ENCODE peak calls at places on chromosomes 16 and 17, in four cellular contexts. F is colonic mucosa, K is cardiac muscle cell, Y is GM10248. T is an unnamed sample.

GRCh38 chr17:50353600-50354195 is 7.8 kb downstream of the XYLT2 start:
- DNase-seq in F (no peak), K (no peak), Y (no peak), T (no peak)

GRCh38 chr17:57442914-57443571 is 186.7 kb downstream of the MSI2 start:
- DNase-seq in F (no peak), K (peak; percentile 55), Y (no peak), T (no peak)

GRCh38 chr16:68893710-68894705 is 50.7 kb downstream of the TANGO6 start:
- DNase-seq in F (no peak), K (peak; percentile 93), Y (no peak), T (no peak)

GRCh38 chr16:57146735-57147134 is 39.1 kb downstream of the PSME3IP1 start:
- DNase-seq in F (no peak), K (peak; percentile 18), Y (no peak), T (no peak)

GRCh38 chr16:78479723-78480122 is 380.3 kb downstream of the WWOX start:
- DNase-seq in F (no peak), K (no peak), Y (no peak), T (no peak)

GRCh38 chr16:31436221-31437045 is 6.2 kb downstream of the ZNF843 start:
- DNase-seq in F (no peak), K (no peak), Y (no peak), T (no peak)

GRCh38 chr17:8991514-8992285 is 26.2 kb upstream of the PIK3R5 start:
- DNase-seq in F (peak; percentile 74), K (peak; percentile 78), Y (peak; percentile 64), T (peak; percentile 44)

GRCh38 chr16:88306860-88307545 is 75.8 kb upstream of the ZNF469 start:
- DNase-seq in F (no peak), K (no peak), Y (no peak), T (no peak)

GRCh38 chr17:59812139-59812538 is 80.6 kb downstream of the TUBD1 start:
- DNase-seq in F (no peak), K (no peak), Y (peak; percentile 32), T (no peak)

GRCh38 chr17:28282596-28282995 is 36.4 kb upstream of the TMEM97 start:
- DNase-seq in F (no peak), K (peak; percentile 8), Y (no peak), T (no peak)

GRCh38 chr16:72362972-72363371 is 191.0 kb upstream of the PMFBP1 start:
- DNase-seq in F (no peak), K (no peak), Y (no peak), T (no peak)

GRCh38 chr16:477287-477686 is 50.2 kb upstream of the CAPN15 start:
- DNase-seq in F (no peak), K (no peak), Y (no peak), T (no peak)

GRCh38 chr16:63618896-63619295 is 1503.0 kb downstream of the CDH11 start:
- DNase-seq in F (no peak), K (no peak), Y (no peak), T (no peak)
- TF ChIP-seq CTCF in F (no peak), K (no peak), Y (no peak), T (no peak)

GRCh38 chr17:1485748-1486376 is 6.6 kb downstream of the MYO1C start:
- DNase-seq in F (peak; percentile 74), K (peak; percentile 69), Y (peak; percentile 81), T (peak; percentile 55)

GRCh38 chr17:1485311-1485747 is 7.2 kb downstream of the MYO1C start:
- DNase-seq in F (peak; percentile 61), K (peak; percentile 73), Y (peak; percentile 64), T (peak; percentile 30)

GRCh38 chr17:1484060-1484535 is 8.4 kb downstream of the MYO1C start:
- DNase-seq in F (peak; percentile 40), K (no peak), Y (no peak), T (no peak)

GRCh38 chr17:1482686-1483445 is 9.6 kb downstream of the MYO1C start:
- DNase-seq in F (no peak), K (no peak), Y (no peak), T (no peak)

DNA sequence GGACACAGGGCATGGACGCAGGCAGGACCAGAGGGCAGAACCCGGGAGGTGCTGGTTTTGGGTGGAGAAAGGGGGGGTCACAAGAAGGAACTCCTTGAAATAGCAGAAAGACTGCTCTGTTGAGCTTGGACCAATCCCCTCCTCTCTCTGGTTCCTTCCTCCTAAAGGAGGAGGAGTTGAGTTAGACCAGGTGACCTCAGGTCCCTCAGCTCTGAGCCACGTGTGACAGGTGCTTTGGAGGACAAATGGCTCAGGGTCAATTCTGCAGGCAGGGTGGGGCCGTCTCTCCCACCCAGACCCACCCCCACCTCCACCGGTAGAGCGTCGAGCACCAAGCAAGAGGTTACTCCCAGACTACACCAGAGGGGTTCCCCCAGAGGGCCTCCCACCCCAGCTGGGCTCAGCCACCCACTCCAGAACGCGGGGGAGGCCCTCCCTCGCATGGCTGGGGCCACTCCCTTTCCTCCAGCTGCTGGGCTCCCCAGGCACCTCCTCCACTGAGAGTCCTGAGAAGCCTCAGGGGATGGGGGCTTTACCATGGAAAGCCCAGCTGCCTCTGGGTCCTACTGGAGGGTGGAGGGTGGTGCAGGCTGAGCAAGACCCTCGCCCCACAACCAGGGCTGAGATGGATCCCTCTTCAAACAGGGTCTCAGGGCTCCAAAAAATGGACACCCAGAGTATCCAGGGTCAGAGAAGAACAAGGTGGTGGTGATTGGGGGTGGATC is 7.7 kb downstream of the MYO1C start:
- DNase-seq in F (peak; percentile 83), K (peak; percentile 62), Y (peak; percentile 78), T (no peak)
- TF ChIP-seq CTCF in F (peak; percentile 16), K (peak; percentile 7), Y (no peak), T (no peak)

GRCh38 chr16:81815429-81815766 is 36.3 kb downstream of the PLCG2 start:
- DNase-seq in F (no peak), K (no peak), Y (no peak), T (no peak)
- TF ChIP-seq CTCF in F (no peak), K (no peak), Y (no peak), T (no peak)

GRCh38 chr16:24452724-24453123 is 86.6 kb upstream of the RBBP6 start:
- DNase-seq in F (no peak), K (no peak), Y (no peak), T (no peak)
- TF ChIP-seq CTCF in F (no peak), K (no peak), Y (no peak), T (no peak)

T was measured in natural killer cell.